ENCODE peak calls at places on chromosomes 6 and 20, in ten cellular contexts. B is pancreas, I is adrenal gland, W is lower lobe of right lung, F is mammary epithelial cell, H is fibroblast of the aortic adventitia, M is fibroblast of lung, T is cardiac fibroblast, U is neural crest cell, L is upper lobe of right lung. Q is an unnamed sample.

GRCh38 chr6:73514746-73515110 is 6.1 kb downstream of the EEF1A1 start:
- DNase-seq in L (no peak), T (no peak), B (no peak), U (no peak), W (no peak), F (no peak), H (peak), I (no peak), M (peak), Q (no peak)

GRCh38 chr20:11972478-11972877 is 54.8 kb downstream of the BTBD3 start:
- DNase-seq in W (no peak), M (no peak), B (no peak), L (no peak), H (no peak), T (no peak), I (no peak), F (no peak), U (no peak), Q (no peak)

GRCh38 chr6:117992856-117993255 is 85.8 kb downstream of the SLC35F1 start:
- DNase-seq in M (no peak), W (no peak), U (no peak), I (no peak), T (no peak), H (no peak), L (no peak), B (no peak), F (no peak), Q (no peak)

GRCh38 chr20:32416206-32416605 is 58.1 kb downstream of the ASXL1 start:
- DNase-seq in L (no peak), T (no peak), U (no peak), F (no peak), M (no peak), B (no peak), H (no peak), I (no peak), W (no peak), Q (no peak)

GRCh38 chr20:39039261-39039660 is 77.1 kb downstream of the DHX35 start:
- DNase-seq in F (no peak), B (no peak), I (no peak), M (no peak), T (no peak), L (no peak), W (no peak), H (no peak), U (no peak), Q (no peak)

GRCh38 chr20:9677224-9677623 is 161.7 kb downstream of the PAK5 start:
- DNase-seq in L (no peak), T (no peak), H (no peak), W (no peak), M (no peak), F (no peak), B (no peak), U (no peak), I (no peak), Q (no peak)

GRCh38 chr6:22940571-22941290 is 371.4 kb downstream of the HDGFL1 start:
- DNase-seq in B (no peak), M (peak), F (no peak), I (no peak), W (no peak), H (peak), L (no peak), T (peak), U (no peak), Q (no peak)

GRCh38 chr20:25295386-25296093 is 47.7 kb downstream of the PYGB start:
- DNase-seq in M (no peak), I (peak), H (no peak), F (peak), T (no peak), W (no peak), L (no peak), B (no peak), U (no peak), Q (no peak)

GRCh38 chr6:84052204-84052882 is 18.8 kb downstream of the MRAP2 start:
- DNase-seq in T (peak), H (peak), W (no peak), M (peak), L (no peak), F (peak), I (peak), U (peak), B (no peak), Q (no peak)

GRCh38 chr20:36548006-36548315 is 6.6 kb downstream of the MYL9 start:
- DNase-seq in L (no peak), H (no peak), W (no peak), U (peak), T (no peak), I (no peak), B (no peak), M (no peak), F (no peak), Q (no peak)

GRCh38 chr6:5146396-5146795 is 61.3 kb downstream of the PPP1R3G start:
- DNase-seq in I (no peak), M (no peak), H (no peak), W (no peak), F (no peak), L (no peak), T (no peak), U (no peak), B (no peak), Q (no peak)

GRCh38 chr6:11323666-11324452 is 91.4 kb upstream of the NEDD9 start:
- DNase-seq in H (no peak), U (no peak), M (no peak), F (no peak), I (peak), B (no peak), W (peak), L (peak), T (no peak), Q (no peak)

GRCh38 chr6:37653933-37654565 is 43.6 kb downstream of the MDGA1 start:
- DNase-seq in M (peak), U (peak), B (no peak), L (no peak), F (peak), I (no peak), H (peak), W (no peak), T (no peak), Q (no peak)

GRCh38 chr20:5557123-5557522 is 193.1 kb upstream of the SHLD1 start:
- DNase-seq in B (no peak), U (peak), L (no peak), F (peak), I (no peak), W (no peak), H (peak), M (peak), T (peak), Q (peak)

GRCh38 chr20:12090920-12091319 is 173.2 kb downstream of the BTBD3 start:
- DNase-seq in H (no peak), F (no peak), B (no peak), M (no peak), I (no peak), W (no peak), U (no peak), T (no peak), L (no peak), Q (no peak)

GRCh38 chr20:44780226-44780625 is 30.1 kb downstream of the RIMS4 start:
- DNase-seq in I (peak), T (peak), U (peak), W (no peak), H (peak), B (no peak), L (no peak), F (peak), M (peak), Q (no peak)

GRCh38 chr6:140857734-140858380 is 1274.9 kb upstream of the GJE1 start:
- DNase-seq in I (no peak), F (peak), U (no peak), W (no peak), L (no peak), H (peak), B (no peak), T (peak), M (peak), Q (no peak)

GRCh38 chr6:147970970-147971369 is 371.7 kb upstream of the SASH1 start:
- DNase-seq in F (peak), U (no peak), M (peak), B (no peak), L (no peak), H (no peak), W (no peak), I (no peak), T (peak), Q (no peak)

GRCh38 chr20:44938637-44939036 is 21.6 kb downstream of the TOMM34 start:
- DNase-seq in I (no peak), F (no peak), H (no peak), W (no peak), B (no peak), L (no peak), T (no peak), U (no peak), M (no peak), Q (no peak)

GRCh38 chr20:32976746-32977145 is 27.5 kb downstream of the SUN5 start:
- DNase-seq in L (no peak), U (no peak), I (no peak), M (no peak), B (no peak), T (no peak), F (no peak), H (no peak), W (no peak), Q (no peak)

GRCh38 chr20:37500311-37500710 is 20.7 kb upstream of the NNAT start:
- DNase-seq in U (no peak), F (no peak), T (no peak), B (no peak), W (no peak), M (no peak), I (no peak), H (no peak), L (no peak), Q (no peak)

GRCh38 chr6:116145786-116146675 is 20.1 kb upstream of the COL10A1 start:
- DNase-seq in F (no peak), M (no peak), H (no peak), T (peak), B (no peak), I (no peak), U (no peak), W (no peak), L (no peak), Q (no peak)

GRCh38 chr6:153140299-153140698 is 9.2 kb upstream of the RGS17 start:
- DNase-seq in T (no peak), W (no peak), B (no peak), F (no peak), L (no peak), I (no peak), H (no peak), U (no peak), M (no peak), Q (no peak)

GRCh38 chr6:12935637-12936036 is 219.1 kb downstream of the PHACTR1 start:
- DNase-seq in F (no peak), L (no peak), T (no peak), M (no peak), H (no peak), U (no peak), I (no peak), W (no peak), B (no peak), Q (no peak)

GRCh38 chr20:37406010-37406998 is 60.4 kb downstream of the SRC start:
- DNase-seq in B (peak), L (peak), U (peak), T (peak), I (no peak), W (no peak), H (no peak), M (no peak), F (peak), Q (no peak)

GRCh38 chr20:11807070-11807741 is 110.5 kb upstream of the BTBD3 start:
- DNase-seq in U (no peak), T (peak), W (no peak), H (peak), B (no peak), F (peak), I (peak), L (no peak), M (peak), Q (no peak)

GRCh38 chr6:107637316-107637715 is 147.4 kb downstream of the SOBP start:
- DNase-seq in I (no peak), B (no peak), H (no peak), L (no peak), U (no peak), T (no peak), W (no peak), M (no peak), F (no peak), Q (no peak)

GRCh38 chr6:107637914-107638313 is 148.0 kb downstream of the SOBP start:
- DNase-seq in B (no peak), L (no peak), M (no peak), T (no peak), U (no peak), W (no peak), I (no peak), F (no peak), H (no peak), Q (no peak)

GRCh38 chr6:107635058-107635515 is 145.2 kb downstream of the SOBP start:
- DNase-seq in H (no peak), F (no peak), T (no peak), W (no peak), B (no peak), M (no peak), I (no peak), L (no peak), U (no peak), Q (no peak)

GRCh38 chr6:107638493-107638892 is 148.6 kb downstream of the SOBP start:
- DNase-seq in H (no peak), M (no peak), U (no peak), W (no peak), B (no peak), L (no peak), F (no peak), I (no peak), T (no peak), Q (no peak)

GRCh38 chr6:107636486-107636885 is 146.6 kb downstream of the SOBP start:
- DNase-seq in F (no peak), H (no peak), B (no peak), L (no peak), M (no peak), T (no peak), I (no peak), U (no peak), W (no peak), Q (no peak)
- TF ChIP-seq CTCF in F (no peak), H (no peak), B (no peak), L (no peak), M (no peak), T (no peak), I (no peak), U (no peak), W (no peak), Q (no peak)

GRCh38 chr6:69867075-69867911 is 937 bp downstream of the COL19A1 start:
- DNase-seq in L (peak), T (peak), M (peak), F (peak), I (peak), U (peak), B (peak), H (peak), W (peak), Q (peak)
- TF ChIP-seq CTCF in L (peak), T (no peak), M (peak), F (no peak), I (no peak), U (peak), B (no peak), H (peak), W (no peak), Q (no peak)

GRCh38 chr6:95648636-95649035 is 71.3 kb downstream of the MANEA start:
- DNase-seq in H (no peak), T (no peak), M (no peak), L (no peak), W (no peak), U (no peak), F (no peak), B (no peak), I (no peak), Q (no peak)
- TF ChIP-seq CTCF in H (no peak), T (no peak), M (no peak), L (no peak), W (no peak), U (no peak), F (no peak), B (no peak), I (no peak), Q (no peak)

DNA sequence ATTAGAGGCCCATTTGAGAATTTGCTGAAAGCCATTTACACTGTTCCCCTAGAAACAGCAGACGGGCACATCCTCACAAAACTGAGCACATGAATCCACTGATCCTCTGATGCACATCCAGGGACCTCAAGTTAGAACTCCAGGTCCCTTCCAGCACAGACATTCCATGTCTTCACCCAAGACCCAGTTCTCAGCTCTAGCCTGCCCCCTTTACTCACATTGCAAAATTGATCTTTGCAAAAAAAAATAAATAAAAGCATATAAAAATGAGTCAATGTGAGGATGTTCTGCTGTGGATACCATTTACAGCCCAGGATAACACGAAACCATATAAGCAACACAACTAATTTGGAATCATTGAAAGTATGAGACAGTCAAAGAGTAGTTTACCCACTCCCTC is 458.2 kb upstream of the JARID2 start:
- DNase-seq in B (no peak), T (no peak), M (no peak), W (no peak), L (no peak), I (no peak), U (no peak), F (no peak), H (no peak), Q (no peak)
- TF ChIP-seq CTCF in B (no peak), T (no peak), M (no peak), W (no peak), L (no peak), I (no peak), U (no peak), F (no peak), H (no peak), Q (no peak)

DNA sequence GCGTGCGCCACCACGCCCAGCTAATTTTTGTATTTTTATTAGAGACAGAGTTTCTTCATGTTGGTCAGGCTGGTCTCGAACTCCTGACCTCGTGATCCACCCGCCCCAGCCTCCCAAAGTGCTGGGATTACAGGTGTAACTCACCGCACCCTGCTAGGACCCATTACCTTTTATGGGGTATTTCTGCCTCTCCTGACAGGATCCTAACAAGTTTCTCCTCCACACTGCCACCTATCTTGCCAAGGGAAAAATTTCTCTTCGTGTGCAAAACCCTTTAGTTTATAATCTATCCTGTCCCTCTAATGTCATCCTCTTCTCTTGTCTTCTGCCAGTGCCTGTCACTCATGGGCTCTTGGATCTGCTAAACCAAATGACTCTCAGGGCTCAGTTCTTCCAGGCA is 1.9 kb downstream of the STMND1 start:
- DNase-seq in W (no peak), U (no peak), F (no peak), I (no peak), L (no peak), M (no peak), H (no peak), T (no peak), B (no peak), Q (no peak)
- TF ChIP-seq CTCF in W (no peak), U (peak), F (no peak), I (no peak), L (no peak), M (no peak), H (no peak), T (no peak), B (no peak), Q (no peak)

Q was measured in natural killer cell.